ENCODE peak calls at places on chromosomes 16 and 17, in seven cellular contexts. E is astrocyte of the spinal cord; O is stimulated activated CD4-positive, alpha-beta T cell treated with anti-CD3 and anti-CD28 coated beads, Interleukin-2, amount 100 ng/mL, for 24 hours; D is skeletal muscle cell; Y is substantia nigra; T is fibroblast of the aortic adventitia; C is activated T-helper 1 cell treated with anti-CD3 and anti-CD28 coated beads, Interleukin-2, amount 50 U/mL, for 16 hours. A is an unnamed sample.

GRCh38 chr17:77622627-77623026 is 335.9 kb upstream of the TNRC6C start:
- DNase-seq in C (no peak), Y (no peak), E (no peak), T (no peak), D (no peak), O (no peak), A (no peak)

GRCh38 chr17:69637399-69638165 is 223.1 kb downstream of the MAP2K6 start:
- DNase-seq in C (no peak), O (no peak), T (peak), Y (no peak), E (peak), D (peak), A (no peak)

GRCh38 chr16:12348733-12349704 is 372.5 kb downstream of the SNX29 start:
- DNase-seq in O (no peak), T (no peak), E (no peak), Y (no peak), C (no peak), D (no peak), A (no peak)

GRCh38 chr17:79531191-79531590 is 79.7 kb downstream of the RBFOX3 start:
- DNase-seq in E (no peak), D (no peak), C (no peak), Y (no peak), T (no peak), O (no peak), A (no peak)

GRCh38 chr16:30953511-30954124 is 3.9 kb upstream of the SETD1A start:
- DNase-seq in O (peak), T (peak), E (peak), D (no peak), C (no peak), Y (peak), A (peak)

GRCh38 chr16:85271198-85271597 is 158.9 kb upstream of the CIBAR2 start:
- DNase-seq in D (no peak), T (no peak), Y (no peak), E (no peak), O (no peak), C (no peak), A (no peak)

GRCh38 chr17:45282683-45283644 is 21.1 kb upstream of the SPATA32 start:
- DNase-seq in O (no peak), T (no peak), Y (no peak), C (no peak), E (peak), D (peak), A (peak)

GRCh38 chr16:84482951-84483881 is 21.2 kb downstream of the MEAK7 start:
- DNase-seq in Y (no peak), E (no peak), O (no peak), C (no peak), D (no peak), T (no peak), A (no peak)

GRCh38 chr17:73323622-73324455 is 12.0 kb upstream of the CDC42EP4 start:
- DNase-seq in O (no peak), T (no peak), E (no peak), C (no peak), Y (no peak), D (no peak), A (peak)

GRCh38 chr16:73152731-73153130 is 104.8 kb upstream of the ZFHX3 start:
- DNase-seq in D (no peak), T (no peak), O (no peak), Y (no peak), C (no peak), E (no peak), A (peak)

GRCh38 chr17:44384281-44384822 is 5.1 kb downstream of the ITGA2B start:
- DNase-seq in T (no peak), C (no peak), Y (no peak), O (no peak), D (no peak), E (no peak), A (no peak)

GRCh38 chr17:41975099-41976083 is 8.8 kb downstream of the CNP start:
- DNase-seq in C (no peak), O (no peak), D (no peak), E (peak), T (peak), Y (peak), A (no peak)

GRCh38 chr17:64661731-64661980 is 451 bp downstream of the SMURF2 start:
- DNase-seq in O (no peak), D (no peak), T (no peak), Y (peak), C (no peak), E (no peak), A (no peak)

GRCh38 chr17:66306413-66306812 is 4.0 kb downstream of the PRKCA start:
- DNase-seq in Y (no peak), T (no peak), E (peak), C (no peak), D (no peak), O (no peak), A (no peak)

GRCh38 chr17:10776372-10776771 is 27.5 kb downstream of the TMEM238L start:
- DNase-seq in O (no peak), D (no peak), Y (no peak), T (no peak), E (no peak), C (no peak), A (no peak)

GRCh38 chr16:66247516-66248089 is 118.9 kb upstream of the CDH5 start:
- DNase-seq in E (peak), D (no peak), Y (no peak), T (peak), O (no peak), C (no peak), A (no peak)

GRCh38 chr17:50950002-50950877 is 84.1 kb upstream of the TOB1 start:
- DNase-seq in C (no peak), T (peak), E (peak), D (peak), Y (peak), O (peak), A (peak)

GRCh38 chr17:27481327-27481726 is 25.1 kb downstream of the KSR1 start:
- DNase-seq in D (no peak), E (no peak), T (no peak), C (no peak), Y (no peak), O (no peak), A (no peak)

GRCh38 chr16:2486645-2487516 is 12.0 kb downstream of the TBC1D24 start:
- DNase-seq in E (no peak), T (no peak), C (peak), Y (peak), O (peak), D (no peak), A (no peak)

GRCh38 chr16:53809088-53809951 is 105.4 kb downstream of the FTO start:
- DNase-seq in D (peak), T (peak), C (no peak), E (peak), O (no peak), Y (no peak), A (no peak)

GRCh38 chr17:65243838-65244237 is 106.7 kb downstream of the RGS9 start:
- DNase-seq in Y (no peak), O (no peak), T (peak), E (peak), D (no peak), C (no peak), A (peak)

GRCh38 chr17:31582151-31582907 is 190.9 kb downstream of the RAB11FIP4 start:
- DNase-seq in D (no peak), O (no peak), Y (peak), T (peak), C (no peak), E (peak), A (no peak)

GRCh38 chr16:30065943-30066881 is 652 bp downstream of the ALDOA start:
- DNase-seq in C (no peak), T (peak), Y (no peak), E (no peak), O (peak), D (no peak), A (peak)

A was measured in mesendoderm.